ENCODE peak calls at places on chromosome 6, in five cellular contexts. I is neural progenitor cell, B is cardiac muscle cell, X is ascending aorta, S is lower lobe of right lung. O is an unnamed sample. For H3K9me3, the result is how much of the 10 kb centered on the place peaks cover.

GRCh38 chr6:19803331-19804330 is 33.5 kb upstream of the ID4 start:
- DNase-seq in X (no peak), I (peak), B (peak), S (no peak), O (no peak)

GRCh38 chr6:82144007-82144851 is 103.3 kb downstream of the IBTK start:
- DNase-seq in I (peak), X (peak), S (no peak), B (peak), O (no peak)

GRCh38 chr6:130697661-130698535 is 129.3 kb upstream of the SMLR1 start:
- DNase-seq in I (peak), B (peak), X (no peak), S (no peak), O (peak)

GRCh38 chr6:43444036-43444435 is 11.3 kb downstream of the DLK2 start:
- DNase-seq in S (no peak), B (no peak), I (no peak), X (no peak), O (no peak)

GRCh38 chr6:90860822-90861601 is 274.1 kb upstream of the MAP3K7 start:
- DNase-seq in B (peak), X (no peak), S (no peak), I (no peak), O (peak)

GRCh38 chr6:1747531-1747930 is 137.8 kb downstream of the FOXC1 start:
- DNase-seq in S (no peak), I (no peak), X (no peak), B (no peak), O (no peak)

GRCh38 chr6:33577106-33577535 is 3.0 kb downstream of the BAK1 start:
- DNase-seq in S (peak), I (no peak), B (no peak), X (peak), O (no peak)

GRCh38 chr6:146339716-146340115 is 203.9 kb upstream of the RAB32 start:
- DNase-seq in S (no peak), X (no peak), B (peak), I (no peak), O (no peak)

GRCh38 chr6:149563203-149563927 is 2.8 kb upstream of the GINM1 start:
- DNase-seq in S (no peak), I (no peak), B (peak), X (no peak), O (no peak)

GRCh38 chr6:132174919-132175318 is 223.7 kb upstream of the CCN2 start:
- DNase-seq in I (no peak), X (no peak), B (no peak), S (no peak), O (no peak)
- H3K9me3 ChIP-seq in I (under half), X (under half), B (under half), S (under half), O (under half)

GRCh38 chr6:36115412-36115811 is 14.9 kb upstream of the MAPK13 start:
- DNase-seq in X (no peak), S (no peak), I (no peak), B (no peak), O (no peak)
- H3K27ac ChIP-seq in X (no peak), S (no peak), I (no peak), B (no peak), O (peak)

DNA sequence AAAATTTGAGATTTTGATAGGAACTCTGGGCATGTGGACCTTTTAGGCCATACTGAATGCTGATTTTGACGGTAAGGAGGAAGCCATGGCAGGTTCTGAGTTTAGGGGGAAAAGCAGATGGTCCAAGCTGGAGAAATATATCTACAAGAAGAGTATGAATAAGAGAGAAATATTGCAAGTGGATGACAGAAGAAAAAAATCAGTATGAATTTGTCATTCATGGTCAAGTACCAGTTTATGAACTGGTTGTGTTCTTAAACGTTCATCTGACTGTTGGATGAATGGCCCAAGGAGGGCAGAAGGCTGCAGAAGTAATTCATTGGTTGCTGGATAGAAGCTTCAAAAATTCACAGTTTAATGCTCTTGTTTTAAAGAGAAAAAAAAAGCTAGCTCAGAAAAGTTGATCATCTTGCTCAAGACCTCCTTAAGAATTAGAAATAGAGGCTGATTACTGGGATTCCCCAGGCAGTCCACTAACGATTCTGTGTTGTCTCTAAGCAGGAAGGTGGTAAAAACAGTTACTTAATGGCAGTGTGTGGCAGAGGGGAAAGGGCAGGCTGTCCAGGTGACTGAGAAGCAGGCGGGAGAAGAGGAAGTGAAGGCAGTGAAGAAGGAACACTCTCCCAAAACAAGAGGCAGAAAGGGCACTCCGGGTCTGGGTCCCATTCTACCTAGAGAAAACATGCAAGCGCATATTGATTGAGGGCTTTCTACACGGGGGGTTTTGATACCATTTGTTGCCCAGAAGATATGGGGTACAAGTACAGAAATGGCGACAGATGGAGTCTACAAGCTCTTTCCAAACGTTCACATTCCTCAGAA is 2.0 kb upstream of the DUSP22 start:
- DNase-seq in X (no peak), B (no peak), I (no peak), S (no peak), O (no peak)
- H3K4me3 ChIP-seq in X (no peak), B (no peak), I (no peak), S (no peak), O (no peak)

DNA sequence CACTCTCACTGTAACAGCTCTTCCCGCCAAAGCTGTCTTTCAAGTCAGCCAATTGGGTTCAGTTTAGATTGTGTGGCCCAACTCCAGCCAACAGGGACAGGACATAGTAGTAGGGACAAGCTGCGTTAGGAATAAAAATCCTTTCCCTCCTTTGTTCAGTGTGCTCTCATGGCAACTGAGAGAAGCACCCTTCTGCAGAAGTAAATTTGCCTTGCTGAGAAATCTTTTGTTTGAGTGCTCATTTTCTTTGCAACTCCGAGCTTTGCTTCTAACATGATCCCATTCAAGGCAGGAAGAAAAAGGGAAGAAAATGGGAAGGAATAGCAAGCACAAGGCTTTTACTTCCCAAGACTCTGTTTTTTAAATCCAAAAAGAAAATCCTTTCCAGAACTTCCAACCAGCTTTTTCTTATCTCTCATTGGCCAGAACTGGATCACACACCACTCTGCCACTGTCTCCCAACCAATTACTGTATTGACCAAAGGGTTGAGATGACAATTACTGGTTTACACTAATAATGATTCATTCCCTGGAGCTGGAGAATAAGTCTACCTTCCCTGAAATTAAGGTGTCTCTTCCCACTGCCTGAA is 52.7 kb downstream of the STX11 start:
- DNase-seq in S (no peak), B (no peak), X (no peak), I (no peak), O (no peak)
- H3K9me3 ChIP-seq in S (under half), B (under half), X (under half), I (under half), O (under half)

DNA sequence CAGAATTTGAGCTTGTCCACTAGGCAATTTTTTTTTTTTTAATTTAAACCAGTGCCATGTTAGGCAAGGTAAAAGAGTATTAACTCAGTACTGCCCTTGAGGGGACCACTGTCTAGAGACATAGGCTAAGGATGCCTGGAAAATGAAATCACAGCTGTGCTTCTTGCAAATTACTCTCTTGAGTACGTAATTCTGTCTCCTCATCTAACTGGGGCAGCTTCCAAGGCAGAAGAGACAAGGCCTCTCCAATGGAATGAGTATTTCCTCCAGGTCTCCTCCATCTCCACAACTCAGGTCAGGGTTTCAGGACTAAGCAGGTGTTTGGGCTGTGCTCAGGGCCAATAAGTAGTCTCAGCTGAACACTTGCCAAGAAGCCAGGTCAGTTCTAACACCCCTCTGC is 33.8 kb upstream of the MRPS10 start:
- DNase-seq in B (no peak), X (no peak), S (no peak), I (no peak), O (no peak)
- H3K27ac ChIP-seq in B (no peak), X (no peak), S (no peak), I (no peak), O (no peak)

DNA sequence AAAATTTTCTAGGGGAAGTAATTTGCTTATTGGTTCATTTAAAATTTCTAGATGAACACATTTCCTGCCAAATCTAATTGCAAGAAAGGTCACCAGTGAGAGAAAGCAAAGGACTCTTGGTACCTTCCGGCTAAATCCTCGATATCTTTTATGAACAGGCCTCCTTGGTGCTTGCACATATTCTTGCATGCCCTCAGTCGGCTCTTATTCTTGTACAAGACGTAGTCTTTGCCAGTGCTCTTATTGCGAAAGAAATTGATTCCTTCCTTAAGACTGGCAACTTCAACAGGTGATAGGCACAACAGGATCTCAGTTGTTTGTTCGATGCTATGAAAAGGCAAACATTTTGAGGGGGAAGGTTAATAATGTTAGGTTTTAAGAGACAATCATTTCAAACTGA is 141.7 kb upstream of the CARMIL1 start:
- DNase-seq in B (peak), X (no peak), S (no peak), I (no peak), O (peak)
- H3K4me3 ChIP-seq in B (no peak), X (peak), S (peak), I (no peak), O (peak)

DNA sequence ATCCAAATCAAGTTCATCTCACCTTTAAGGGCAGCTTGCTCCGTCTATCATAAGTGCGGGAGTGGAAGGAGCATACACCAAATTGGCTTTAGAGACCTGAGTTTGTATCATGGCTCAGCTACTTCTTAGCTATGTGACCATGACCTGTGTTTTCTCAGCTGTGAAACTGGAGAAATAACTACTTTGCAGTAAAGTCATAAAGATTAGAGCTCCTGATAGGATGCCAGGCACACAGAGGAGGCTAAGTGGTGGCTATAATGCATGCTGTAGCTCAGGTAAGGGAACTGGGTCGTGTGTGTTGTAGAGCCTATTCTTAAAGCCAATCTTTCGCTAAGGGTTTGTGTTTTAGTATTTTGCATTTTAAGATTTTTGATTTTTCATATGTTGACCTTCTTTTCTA is 451.5 kb upstream of the MAN1A1 start:
- DNase-seq in I (no peak), S (no peak), X (no peak), B (no peak), O (no peak)
- H3K9me3 ChIP-seq in I (under half), S (under half), X (under half), B (under half), O (under half)

DNA sequence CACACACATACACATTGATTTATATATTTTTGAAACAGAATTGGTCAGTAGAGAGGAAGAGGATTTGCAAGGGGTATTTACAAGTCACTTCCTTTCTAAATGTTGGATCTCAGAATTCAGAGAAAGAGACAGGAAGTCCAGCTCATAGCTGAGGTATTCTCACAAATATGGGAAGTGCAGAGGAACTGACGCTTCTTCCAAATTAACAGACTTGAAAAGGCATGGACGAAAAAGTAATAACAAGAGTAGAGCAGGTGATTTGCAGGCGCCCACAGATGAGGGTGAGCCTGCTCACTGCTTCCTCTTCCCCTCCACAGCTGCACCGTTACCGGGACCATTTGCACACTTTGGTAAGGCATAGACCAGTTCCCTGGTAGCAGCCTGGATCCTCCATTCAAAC is 246.4 kb downstream of the PHACTR1 start:
- DNase-seq in B (peak), S (no peak), X (no peak), I (no peak), O (no peak)
- H3K27ac ChIP-seq in B (no peak), S (peak), X (peak), I (no peak), O (no peak)

GRCh38 chr6:169766232-169766631 is 14.8 kb downstream of the ERMARD start:
- DNase-seq in I (no peak), S (no peak), X (no peak), B (no peak), O (no peak)

GRCh38 chr6:169763881-169764280 is 12.5 kb downstream of the ERMARD start:
- DNase-seq in X (no peak), B (no peak), I (no peak), S (no peak), O (no peak)

GRCh38 chr6:169763308-169763707 is 11.9 kb downstream of the ERMARD start:
- DNase-seq in X (no peak), I (no peak), S (no peak), B (no peak), O (no peak)

DNA sequence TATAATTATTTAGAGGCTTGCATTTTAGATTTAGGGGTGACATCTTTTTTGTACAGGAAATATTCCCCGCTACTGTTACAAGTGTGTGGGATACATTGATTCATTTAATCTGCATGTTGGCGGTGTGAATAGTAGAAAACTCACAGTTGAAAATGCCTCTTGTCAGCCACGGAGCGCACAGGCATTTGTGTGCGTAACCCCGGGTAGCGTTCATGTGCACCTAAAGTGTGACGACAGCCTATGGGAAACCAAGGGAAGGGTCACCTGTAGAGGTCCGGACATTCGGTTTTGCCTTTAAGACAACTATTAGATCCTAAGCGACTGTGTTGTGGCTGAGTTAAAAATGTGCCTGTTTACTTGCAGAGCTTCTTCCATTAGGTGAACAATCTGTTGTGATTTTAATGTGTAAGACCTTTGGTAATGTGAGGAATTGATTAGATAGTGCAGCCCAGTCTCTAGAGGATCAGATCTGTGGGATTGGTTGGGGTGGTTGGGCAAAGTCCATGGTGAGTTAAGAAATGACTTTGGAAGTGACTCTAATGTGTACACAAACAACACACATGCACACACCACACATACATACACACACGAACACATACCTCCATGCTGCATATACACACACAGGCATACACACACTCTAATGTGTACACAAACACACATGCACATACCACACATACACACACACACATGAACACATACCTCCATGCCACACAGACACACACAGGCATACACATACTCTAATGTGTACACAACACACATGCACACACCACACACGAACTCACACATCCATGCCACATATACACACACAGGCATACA is 15.7 kb downstream of the ERMARD start:
- DNase-seq in S (no peak), X (no peak), B (no peak), I (no peak), O (no peak)
- H3K4me3 ChIP-seq in S (no peak), X (no peak), B (no peak), I (no peak), O (no peak)